ENCODE peak calls at places on chromosomes 16 and 17, in nine cellular contexts. H is stromal cell of bone marrow; E is mucosa of descending colon; W is GM20000; M is stimulated activated CD4-positive, alpha-beta T cell treated with anti-CD3 and anti-CD28 coated beads, Interleukin-2, amount 100 ng/mL, for 48 hours; F is Daoy; C is Right ventricle myocardium superior; A is AML-193; T is A549. O is an unnamed sample.

GRCh38 chr17:72151565-72152391 is 31.0 kb downstream of the SOX9 start:
- DNase-seq in W (no peak), T (peak), F (peak), H (peak), C (peak), M (no peak), A (no peak), E (peak), O (peak)

GRCh38 chr16:49010396-49010795 is 271.2 kb downstream of the CBLN1 start:
- DNase-seq in T (no peak), M (no peak), E (no peak), A (no peak), C (no peak), H (no peak), F (no peak), W (no peak), O (no peak)

GRCh38 chr16:51057102-51057793 is 93.8 kb downstream of the SALL1 start:
- DNase-seq in M (no peak), C (no peak), H (no peak), E (no peak), F (no peak), T (no peak), A (no peak), W (no peak), O (no peak)

GRCh38 chr16:2319606-2320005 is 20.9 kb downstream of the ABCA3 start:
- DNase-seq in T (no peak), H (no peak), E (no peak), F (no peak), A (no peak), C (no peak), W (no peak), M (no peak), O (no peak)

GRCh38 chr17:2796164-2797140 is at the start of gene RAP1GAP2:
- DNase-seq in M (peak), T (no peak), E (peak), A (peak), C (peak), H (no peak), W (no peak), F (peak), O (no peak)

GRCh38 chr17:7838291-7839075 is 4.5 kb downstream of the KDM6B start:
- DNase-seq in T (no peak), H (no peak), E (peak), M (no peak), C (no peak), A (peak), W (no peak), F (no peak), O (peak)

GRCh38 chr17:72049914-72050313 is 70.9 kb upstream of the SOX9 start:
- DNase-seq in F (no peak), W (no peak), E (no peak), A (no peak), H (no peak), T (no peak), C (no peak), M (no peak), O (no peak)

GRCh38 chr16:86869288-86870022 is 291.1 kb downstream of the FOXL1 start:
- DNase-seq in H (no peak), A (no peak), W (no peak), F (no peak), E (no peak), C (no peak), T (no peak), M (no peak), O (no peak)

GRCh38 chr17:57582881-57583756 is 162.0 kb downstream of the CCDC182 start:
- DNase-seq in A (no peak), C (no peak), F (no peak), M (no peak), E (no peak), H (no peak), T (no peak), W (no peak), O (no peak)

GRCh38 chr17:7081341-7082062 is 1.5 kb upstream of the CLEC10A start:
- DNase-seq in E (peak), W (peak), T (no peak), F (no peak), H (no peak), C (peak), M (no peak), A (no peak), O (no peak)

GRCh38 chr16:2505695-2506094 is 8.1 kb upstream of the ATP6V0C start:
- DNase-seq in C (no peak), F (no peak), M (no peak), T (no peak), E (no peak), H (no peak), A (no peak), W (no peak), O (no peak)

GRCh38 chr16:51577621-51578303 is 426.7 kb upstream of the SALL1 start:
- DNase-seq in A (no peak), M (no peak), C (no peak), E (no peak), F (no peak), H (no peak), W (no peak), T (no peak), O (no peak)

GRCh38 chr16:89156740-89157645 is 14.6 kb upstream of the CDH15 start:
- DNase-seq in M (no peak), W (no peak), E (no peak), T (no peak), F (no peak), H (no peak), C (no peak), A (no peak), O (no peak)

GRCh38 chr17:17568772-17569195 is 22.7 kb downstream of the PEMT start:
- DNase-seq in C (peak), E (peak), T (peak), M (peak), F (peak), W (peak), A (no peak), H (no peak), O (peak)

GRCh38 chr17:3667366-3668278 is 756 bp downstream of the TAX1BP3 start:
- DNase-seq in F (peak), C (peak), M (no peak), A (no peak), W (no peak), T (peak), E (peak), H (peak), O (no peak)

GRCh38 chr17:66348605-66349165 is 46.3 kb downstream of the PRKCA start:
- DNase-seq in A (no peak), T (peak), F (peak), H (peak), M (peak), E (peak), C (no peak), W (no peak), O (no peak)

GRCh38 chr16:28875134-28876015 is 2.9 kb upstream of the ATP2A1 start:
- DNase-seq in T (no peak), W (no peak), E (no peak), H (no peak), A (no peak), F (no peak), C (no peak), M (no peak), O (no peak)

GRCh38 chr17:73498176-73498575 is 146.1 kb downstream of the SDK2 start:
- DNase-seq in F (no peak), A (no peak), M (no peak), C (no peak), H (no peak), W (no peak), E (no peak), T (no peak), O (no peak)

GRCh38 chr17:20273741-20274500 is 193.4 kb downstream of the LGALS9B start:
- DNase-seq in W (no peak), A (no peak), F (no peak), H (no peak), T (no peak), M (no peak), C (no peak), E (no peak), O (no peak)

GRCh38 chr16:77584205-77584859 is 138.0 kb upstream of the NUDT7 start:
- DNase-seq in H (peak), F (peak), A (peak), E (peak), C (no peak), T (peak), M (peak), W (peak), O (peak)

GRCh38 chr17:29379084-29379811 is 10.9 kb upstream of the TAOK1 start:
- DNase-seq in W (no peak), A (no peak), C (no peak), H (no peak), E (peak), T (no peak), M (no peak), F (no peak), O (no peak)

GRCh38 chr16:49050607-49051006 is 231.0 kb downstream of the CBLN1 start:
- DNase-seq in H (no peak), E (no peak), A (no peak), F (no peak), C (no peak), W (no peak), T (no peak), M (no peak), O (no peak)

O was measured in neuronal stem cell.